ENCODE peak calls at places on chromosomes 3 and 15, in seven cellular contexts. O, J, H, I, W, Q and V are unnamed samples.

GRCh38 chr15:56475351-56475750 is 10.4 kb upstream of the MNS1 start:
- DNase-seq in O (no peak), J (no peak), H (no peak), I (no peak), W (no peak), Q (no peak), V (no peak)

GRCh38 chr3:118332699-118333098 is 701.9 kb downstream of the IGSF11 start:
- DNase-seq in O (no peak), J (no peak), H (no peak), I (no peak), W (no peak), Q (no peak), V (no peak)

GRCh38 chr3:148950806-148951205 is 40.5 kb upstream of the GYG1 start:
- DNase-seq in O (no peak), J (no peak), H (no peak), I (no peak), W (no peak), Q (no peak), V (no peak)

GRCh38 chr3:79032686-79033318 is 735.0 kb downstream of the ROBO1 start:
- DNase-seq in O (peak; percentile 20), J (peak; percentile 65), H (peak; percentile 22), I (no peak), W (peak; percentile 33), Q (peak; percentile 17), V (no peak)

GRCh38 chr3:141285570-141285969 is 53.9 kb downstream of the PXYLP1 start:
- DNase-seq in O (no peak), J (no peak), H (no peak), I (no peak), W (no peak), Q (no peak), V (no peak)

GRCh38 chr3:156180077-156180476 is 59.7 kb downstream of the KCNAB1 start:
- DNase-seq in O (peak; percentile 11), J (no peak), H (no peak), I (no peak), W (no peak), Q (no peak), V (no peak)

GRCh38 chr3:136251511-136251910 is 1.4 kb downstream of the PCCB start:
- DNase-seq in O (no peak), J (no peak), H (no peak), I (no peak), W (no peak), Q (no peak), V (no peak)

GRCh38 chr3:72891053-72891855 is 3.4 kb downstream of the GXYLT2 start:
- DNase-seq in O (no peak), J (peak; percentile 14), H (no peak), I (no peak), W (no peak), Q (peak; percentile 44), V (peak; percentile 27)

GRCh38 chr3:139173372-139174108 is 128.8 kb upstream of the PRR23C start:
- DNase-seq in O (no peak), J (no peak), H (no peak), I (no peak), W (no peak), Q (no peak), V (no peak)

GRCh38 chr3:152258448-152259302 is 10.1 kb upstream of the MBNL1 start:
- DNase-seq in O (peak; percentile 94), J (no peak), H (no peak), I (peak; percentile 81), W (no peak), Q (peak; percentile 95), V (no peak)

GRCh38 chr15:69666441-69666882 is 213.8 kb downstream of the RPLP1 start:
- DNase-seq in O (no peak), J (no peak), H (no peak), I (no peak), W (no peak), Q (no peak), V (no peak)

GRCh38 chr3:194395767-194396527 is 3.1 kb downstream of the GP5 start:
- DNase-seq in O (no peak), J (peak; percentile 56), H (no peak), I (no peak), W (no peak), Q (no peak), V (no peak)

GRCh38 chr3:195040773-195041520 is 230.0 kb downstream of the XXYLT1 start:
- DNase-seq in O (peak; percentile 57), J (no peak), H (no peak), I (no peak), W (no peak), Q (peak; percentile 22), V (no peak)

GRCh38 chr15:75640483-75641175 is 605 bp upstream of the IMP3 start:
- DNase-seq in O (no peak), J (peak; percentile 33), H (no peak), I (peak; percentile 78), W (no peak), Q (no peak), V (peak; percentile 44)

GRCh38 chr3:130711885-130712284 is 34.7 kb downstream of the PIK3R4 start:
- DNase-seq in O (no peak), J (no peak), H (no peak), I (no peak), W (no peak), Q (no peak), V (no peak)

GRCh38 chr15:88613074-88613944 is 7.8 kb upstream of the AEN start:
- DNase-seq in O (no peak), J (no peak), H (no peak), I (no peak), W (no peak), Q (no peak), V (no peak)

GRCh38 chr15:50786468-50786867 is 21.0 kb upstream of the SPPL2A start:
- DNase-seq in O (no peak), J (no peak), H (no peak), I (no peak), W (no peak), Q (no peak), V (no peak)

GRCh38 chr3:30659270-30660127 is 53.1 kb downstream of the TGFBR2 start:
- DNase-seq in O (peak; percentile 66), J (no peak), H (no peak), I (peak; percentile 72), W (no peak), Q (peak; percentile 90), V (no peak)

GRCh38 chr3:30660128-30660525 is 53.7 kb downstream of the TGFBR2 start:
- DNase-seq in O (no peak), J (no peak), H (no peak), I (no peak), W (no peak), Q (no peak), V (no peak)

GRCh38 chr3:30656624-30657141 is 50.3 kb downstream of the TGFBR2 start:
- DNase-seq in O (no peak), J (no peak), H (no peak), I (no peak), W (no peak), Q (no peak), V (no peak)

GRCh38 chr3:30657914-30658313 is 51.5 kb downstream of the TGFBR2 start:
- DNase-seq in O (no peak), J (no peak), H (no peak), I (no peak), W (no peak), Q (no peak), V (no peak)

GRCh38 chr3:30658328-30659052 is 52.1 kb downstream of the TGFBR2 start:
- DNase-seq in O (no peak), J (no peak), H (no peak), I (no peak), W (no peak), Q (no peak), V (no peak)
- TF ChIP-seq CTCF in O (no peak), J (no peak), H (no peak), I (no peak), W (no peak), Q (no peak), V (no peak)

DNA sequence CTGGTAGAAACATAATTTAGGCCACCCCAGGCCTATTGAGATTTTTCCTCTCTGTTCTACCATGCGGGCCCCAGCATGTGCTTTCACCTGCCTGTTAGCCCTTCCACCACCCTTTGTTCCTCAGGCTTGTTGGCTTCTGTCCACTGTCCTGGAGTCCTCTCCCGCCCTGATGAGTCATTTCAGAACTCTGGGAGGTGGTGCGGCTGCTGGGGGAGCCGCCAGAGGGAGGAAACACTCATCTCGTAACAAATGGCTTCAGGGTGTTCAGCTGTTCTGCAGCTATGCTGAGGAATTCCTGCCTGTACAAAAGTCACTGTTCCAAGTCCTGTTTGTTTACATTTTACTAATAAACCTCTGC is 36.3 kb downstream of the LRTM1 start:
- DNase-seq in O (peak; percentile 95), J (peak; percentile 26), H (no peak), I (peak; percentile 85), W (peak; percentile 14), Q (peak; percentile 93), V (no peak)
- TF ChIP-seq CTCF in O (peak; percentile 46), J (peak; percentile 5), H (no peak), I (peak; percentile 10), W (peak; percentile 59), Q (peak; percentile 68), V (no peak)

DNA sequence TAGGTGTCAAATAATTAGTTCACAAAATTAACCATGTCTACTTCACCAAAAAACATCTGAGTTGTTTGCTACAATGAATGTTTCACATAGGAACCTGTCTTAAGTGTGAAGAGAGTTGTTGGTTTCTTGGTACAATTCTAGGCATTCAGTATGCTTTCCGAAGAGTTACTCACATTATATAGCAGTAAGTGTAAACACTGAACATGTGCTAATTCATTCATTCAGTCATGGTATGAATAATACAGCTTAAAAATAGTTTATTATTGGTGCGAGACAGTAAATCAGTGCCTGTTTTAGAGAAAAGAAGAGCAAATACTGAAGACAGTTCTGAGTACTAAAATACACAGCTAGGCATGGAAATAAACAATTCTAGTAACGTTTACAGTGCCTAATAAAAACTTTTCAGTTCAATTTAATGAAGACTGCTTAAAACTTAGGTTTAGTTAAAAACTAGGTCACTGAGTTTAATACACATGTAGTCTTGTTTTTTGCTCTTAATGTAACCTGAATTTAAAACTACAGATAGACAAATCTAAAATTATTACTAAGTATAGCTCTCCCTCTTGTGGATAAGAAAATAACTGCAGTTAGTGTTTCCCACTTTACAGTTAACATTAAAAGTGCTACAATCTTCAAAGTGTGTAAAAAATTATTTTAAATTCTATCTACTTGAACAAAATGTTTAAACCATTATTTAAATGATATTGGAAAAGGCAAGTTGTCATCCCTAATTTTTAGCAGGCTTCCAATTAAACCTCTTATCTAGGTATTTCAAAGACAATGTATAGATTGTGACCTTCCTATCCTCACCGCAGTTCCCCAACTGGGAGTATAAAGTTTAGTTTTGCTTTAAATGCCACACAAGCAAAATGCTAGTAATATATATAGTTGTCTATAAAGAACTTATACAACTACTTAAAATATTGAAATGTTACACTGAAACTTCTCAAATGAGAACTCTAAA is 20.1 kb upstream of the ZCWPW2 start:
- DNase-seq in O (no peak), J (peak; percentile 16), H (no peak), I (no peak), W (no peak), Q (no peak), V (no peak)
- TF ChIP-seq CTCF in O (peak; percentile 77), J (peak; percentile 85), H (peak; percentile 90), I (peak; percentile 69), W (peak; percentile 88), Q (peak; percentile 70), V (peak; percentile 91)

GRCh38 chr3:2166552-2166951 is 67.9 kb downstream of the CNTN4 start:
- DNase-seq in O (no peak), J (peak; percentile 36), H (no peak), I (no peak), W (no peak), Q (no peak), V (no peak)
- TF ChIP-seq CTCF in O (no peak), J (peak; percentile 59), H (no peak), I (no peak), W (peak; percentile 53), Q (peak; percentile 43), V (no peak)